ENCODE peak calls at places on chromosomes 7 and 10, in five cellular contexts. L, A, X, K and N are unnamed samples.

GRCh38 chr7:117800841-117801240 is 72.4 kb downstream of the CTTNBP2 start:
- DNase-seq in L (no peak), A (no peak), X (no peak), K (no peak), N (no peak)

GRCh38 chr10:25175527-25176420 is 973 bp downstream of the GPR158 start:
- DNase-seq in L (no peak), A (no peak), X (no peak), K (peak; percentile 66), N (no peak)

GRCh38 chr10:690227-691161 is 1.0 kb upstream of the DIP2C start:
- DNase-seq in L (no peak), A (no peak), X (no peak), K (no peak), N (no peak)

GRCh38 chr7:152522551-152522950 is 86.7 kb upstream of the KMT2C start:
- DNase-seq in L (no peak), A (no peak), X (no peak), K (no peak), N (no peak)

GRCh38 chr7:753190-753589 is 26.1 kb upstream of the PRKAR1B start:
- DNase-seq in L (no peak), A (no peak), X (no peak), K (peak; percentile 35), N (no peak)

GRCh38 chr7:148962823-148963582 is 65.3 kb downstream of the PDIA4 start:
- DNase-seq in L (no peak), A (peak; percentile 77), X (no peak), K (peak; percentile 76), N (no peak)

GRCh38 chr7:150951181-150951520 is 27.0 kb downstream of the KCNH2 start:
- DNase-seq in L (no peak), A (no peak), X (no peak), K (peak; percentile 47), N (no peak)

GRCh38 chr10:97596101-97597055 is 6.9 kb downstream of the C10orf62 start:
- DNase-seq in L (no peak), A (peak; percentile 23), X (peak; percentile 55), K (no peak), N (no peak)

GRCh38 chr7:106110238-106110560 is 1.9 kb downstream of the SYPL1 start:
- DNase-seq in L (no peak), A (no peak), X (no peak), K (no peak), N (no peak)